ENCODE peak calls at places on chromosomes 1 and 21, in eight cellular contexts. D is sciatic nerve, Z is iPS DF 6.9, S is left ventricle myocardium inferior, C is naive B cell, M is amygdala, N is foreskin keratinocyte, U is T-helper 17 cell. Y is an unnamed sample.

GRCh38 chr21:16419188-16419874 is 689.5 kb downstream of the USP25 start:
- DNase-seq in M (peak), N (peak), C (no peak), U (no peak), S (peak), D (peak), Z (no peak), Y (no peak)

GRCh38 chr1:222663535-222663934 is 45.6 kb downstream of the MIA3 start:
- DNase-seq in S (no peak), N (no peak), D (no peak), U (no peak), Z (no peak), C (no peak), M (no peak), Y (no peak)

GRCh38 chr1:2170211-2170610 is 24.4 kb downstream of the FAAP20 start:
- DNase-seq in M (no peak), D (no peak), C (no peak), Z (no peak), S (no peak), U (no peak), N (no peak), Y (no peak)

GRCh38 chr1:155081472-155082300 is 3.0 kb downstream of the EFNA3 start:
- DNase-seq in D (no peak), N (no peak), U (no peak), Z (no peak), S (no peak), M (peak), C (peak), Y (no peak)

GRCh38 chr1:235938714-235939487 is 72.2 kb upstream of the LYST start:
- DNase-seq in Z (no peak), N (no peak), U (no peak), S (no peak), M (no peak), C (peak), D (peak), Y (no peak)

GRCh38 chr1:48055854-48056253 is 58.7 kb upstream of the TRABD2B start:
- DNase-seq in M (no peak), S (no peak), N (no peak), C (no peak), D (no peak), U (no peak), Z (peak), Y (no peak)

GRCh38 chr1:200893411-200893901 is 1.2 kb upstream of the INAVA start:
- DNase-seq in S (no peak), D (no peak), Z (no peak), N (no peak), C (no peak), M (no peak), U (no peak), Y (no peak)

GRCh38 chr1:241857131-241857530 is 9.1 kb downstream of the EXO1 start:
- DNase-seq in C (no peak), M (no peak), S (no peak), U (no peak), N (no peak), Z (no peak), D (no peak), Y (no peak)

GRCh38 chr1:10631121-10631810 is 156.5 kb downstream of the PEX14 start:
- DNase-seq in D (no peak), U (peak), N (no peak), M (no peak), S (peak), Z (no peak), C (no peak), Y (no peak)

GRCh38 chr1:2322593-2323295 is 68.6 kb downstream of the MORN1 start:
- DNase-seq in N (no peak), M (no peak), U (no peak), C (no peak), S (no peak), Z (no peak), D (no peak), Y (no peak)

GRCh38 chr1:37629726-37630425 is 4.8 kb downstream of the RSPO1 start:
- DNase-seq in M (no peak), U (no peak), S (no peak), N (no peak), Z (no peak), C (no peak), D (no peak), Y (no peak)

GRCh38 chr1:102838016-102838415 is 270.3 kb downstream of the COL11A1 start:
- DNase-seq in M (no peak), C (no peak), U (no peak), S (no peak), N (no peak), Z (no peak), D (no peak), Y (no peak)

GRCh38 chr1:245493029-245493428 is 338.2 kb downstream of the KIF26B start:
- DNase-seq in N (no peak), Z (no peak), C (no peak), M (no peak), S (no peak), D (no peak), U (no peak), Y (no peak)

GRCh38 chr1:35476099-35476674 is 81.0 kb downstream of the KIAA0319L start:
- DNase-seq in C (no peak), D (no peak), Z (no peak), U (no peak), S (no peak), N (no peak), M (no peak), Y (no peak)

GRCh38 chr21:44994581-44995171 is 54.8 kb downstream of the SLX9 start:
- DNase-seq in M (no peak), N (peak), C (no peak), Z (no peak), D (no peak), S (no peak), U (no peak), Y (no peak)

GRCh38 chr1:54577612-54578011 is 29.6 kb downstream of the ACOT11 start:
- DNase-seq in Z (no peak), N (no peak), C (no peak), U (no peak), S (peak), D (peak), M (no peak), Y (no peak)

GRCh38 chr21:45030637-45031218 is 43.7 kb upstream of the ADARB1 start:
- DNase-seq in U (peak), Z (no peak), M (no peak), S (no peak), N (no peak), D (no peak), C (no peak), Y (no peak)

GRCh38 chr1:166354411-166354810 is 187.6 kb upstream of the FAM78B start:
- DNase-seq in D (no peak), S (no peak), Z (no peak), N (no peak), U (no peak), M (no peak), C (no peak), Y (no peak)

GRCh38 chr1:98342556-98342955 is 319.0 kb upstream of the SNX7 start:
- DNase-seq in M (no peak), S (no peak), D (no peak), N (no peak), C (no peak), U (no peak), Z (no peak), Y (no peak)

GRCh38 chr1:147748687-147749350 is 11.6 kb downstream of the GJA5 start:
- DNase-seq in D (no peak), C (no peak), Z (no peak), N (no peak), M (no peak), S (peak), U (no peak), Y (no peak)

GRCh38 chr21:41897047-41897669 is 18.0 kb upstream of the PRDM15 start:
- DNase-seq in C (no peak), S (no peak), D (no peak), N (no peak), Z (no peak), M (no peak), U (no peak), Y (no peak)